ENCODE peak calls at places on chromosomes 7 and 10, in six cellular contexts. One of them, this sample, is unnamed.

GRCh38 chr7:100446040-100446439 is 9.7 kb upstream of the PPP1R35 start:
- DNase-seq in K562: no peak
- DNase-seq in HepG2: no peak
- DNase-seq in GM12878: no peak
- DNase-seq in A549: no peak
- DNase-seq in endothelial cell of umbilical vein: no peak
- DNase-seq in this sample: no peak

GRCh38 chr10:19889279-19889678 is 73.0 kb downstream of the PLXDC2 start:
- DNase-seq in A549: no peak
- DNase-seq in GM12878: no peak
- DNase-seq in endothelial cell of umbilical vein: no peak
- DNase-seq in K562: no peak
- DNase-seq in HepG2: no peak
- DNase-seq in this sample: no peak

GRCh38 chr7:101134399-101134980 is 7.6 kb downstream of the SERPINE1 start:
- DNase-seq in A549: no peak
- DNase-seq in K562: no peak
- DNase-seq in GM12878: no peak
- DNase-seq in HepG2: no peak
- DNase-seq in endothelial cell of umbilical vein: peak
- DNase-seq in this sample: peak

GRCh38 chr10:89861584-89862287 is 160.3 kb downstream of the KIF20B start:
- DNase-seq in HepG2: no peak
- DNase-seq in endothelial cell of umbilical vein: no peak
- DNase-seq in GM12878: no peak
- DNase-seq in K562: no peak
- DNase-seq in A549: no peak
- DNase-seq in this sample: no peak

GRCh38 chr10:131882590-131883451 is 18.0 kb upstream of the PPP2R2D start:
- DNase-seq in K562: no peak
- DNase-seq in endothelial cell of umbilical vein: no peak
- DNase-seq in HepG2: no peak
- DNase-seq in GM12878: no peak
- DNase-seq in A549: no peak
- DNase-seq in this sample: no peak

GRCh38 chr10:68697106-68697505 is 23.9 kb upstream of the CCAR1 start:
- DNase-seq in A549: no peak
- DNase-seq in HepG2: no peak
- DNase-seq in K562: no peak
- DNase-seq in GM12878: no peak
- DNase-seq in endothelial cell of umbilical vein: no peak
- DNase-seq in this sample: no peak

GRCh38 chr10:79490400-79491081 is 21.8 kb upstream of the EIF5AL1 start:
- DNase-seq in HepG2: no peak
- DNase-seq in K562: no peak
- DNase-seq in endothelial cell of umbilical vein: no peak
- DNase-seq in GM12878: no peak
- DNase-seq in A549: no peak
- DNase-seq in this sample: no peak

GRCh38 chr10:118958984-118959916 is 70.3 kb upstream of the NANOS1 start:
- DNase-seq in GM12878: no peak
- DNase-seq in endothelial cell of umbilical vein: no peak
- DNase-seq in A549: peak
- DNase-seq in HepG2: no peak
- DNase-seq in K562: peak
- DNase-seq in this sample: peak

GRCh38 chr10:74900297-74900696 is 73.9 kb downstream of the KAT6B start:
- DNase-seq in K562: no peak
- DNase-seq in HepG2: no peak
- DNase-seq in A549: no peak
- DNase-seq in endothelial cell of umbilical vein: no peak
- DNase-seq in GM12878: peak
- DNase-seq in this sample: no peak

GRCh38 chr10:93058139-93058538 is 2.5 kb upstream of the CYP26C1 start:
- DNase-seq in HepG2: no peak
- DNase-seq in A549: no peak
- DNase-seq in GM12878: no peak
- DNase-seq in endothelial cell of umbilical vein: no peak
- DNase-seq in K562: no peak
- DNase-seq in this sample: no peak

GRCh38 chr10:128314691-128315090 is 188.5 kb upstream of the MKI67 start:
- DNase-seq in A549: no peak
- DNase-seq in HepG2: no peak
- DNase-seq in K562: no peak
- DNase-seq in GM12878: no peak
- DNase-seq in endothelial cell of umbilical vein: no peak
- DNase-seq in this sample: no peak

GRCh38 chr10:49324711-49325110 is 25.7 kb downstream of the C10orf71 start:
- DNase-seq in GM12878: no peak
- DNase-seq in A549: no peak
- DNase-seq in K562: no peak
- DNase-seq in HepG2: no peak
- DNase-seq in endothelial cell of umbilical vein: no peak
- DNase-seq in this sample: no peak

GRCh38 chr10:17805921-17806577 is 3.1 kb upstream of the MRC1 start:
- DNase-seq in K562: no peak
- DNase-seq in HepG2: no peak
- DNase-seq in A549: no peak
- DNase-seq in endothelial cell of umbilical vein: no peak
- DNase-seq in GM12878: no peak
- DNase-seq in this sample: peak

GRCh38 chr10:79246209-79246581 is 101.1 kb upstream of the PPIF start:
- DNase-seq in K562: no peak
- DNase-seq in A549: no peak
- DNase-seq in endothelial cell of umbilical vein: peak
- DNase-seq in HepG2: no peak
- DNase-seq in GM12878: no peak
- DNase-seq in this sample: no peak

GRCh38 chr10:131728829-131729228 is 172.0 kb upstream of the PPP2R2D start:
- DNase-seq in A549: no peak
- DNase-seq in K562: no peak
- DNase-seq in HepG2: no peak
- DNase-seq in GM12878: no peak
- DNase-seq in endothelial cell of umbilical vein: no peak
- DNase-seq in this sample: no peak

GRCh38 chr7:142919656-142920055 is 13.9 kb downstream of the TRPV5 start:
- DNase-seq in endothelial cell of umbilical vein: no peak
- DNase-seq in A549: no peak
- DNase-seq in K562: no peak
- DNase-seq in HepG2: no peak
- DNase-seq in GM12878: no peak
- DNase-seq in this sample: no peak
- TF ChIP-seq MYC in endothelial cell of umbilical vein: no peak
- TF ChIP-seq MYC in A549: no peak
- TF ChIP-seq MYC in K562: no peak
- TF ChIP-seq MYC in HepG2: no peak
- TF ChIP-seq MYC in GM12878: no peak
- TF ChIP-seq MYC in this sample: no peak

GRCh38 chr7:141992688-141993087 is 3.0 kb upstream of the MGAM start:
- DNase-seq in GM12878: no peak
- DNase-seq in HepG2: no peak
- DNase-seq in endothelial cell of umbilical vein: no peak
- DNase-seq in A549: no peak
- DNase-seq in K562: no peak
- DNase-seq in this sample: no peak

GRCh38 chr7:141993354-141993753 is 2.3 kb upstream of the MGAM start:
- DNase-seq in K562: no peak
- DNase-seq in HepG2: no peak
- DNase-seq in GM12878: no peak
- DNase-seq in endothelial cell of umbilical vein: no peak
- DNase-seq in A549: no peak
- DNase-seq in this sample: no peak

GRCh38 chr7:141992154-141992553 is 3.5 kb upstream of the MGAM start:
- DNase-seq in HepG2: no peak
- DNase-seq in endothelial cell of umbilical vein: no peak
- DNase-seq in A549: no peak
- DNase-seq in K562: no peak
- DNase-seq in GM12878: no peak
- DNase-seq in this sample: peak

GRCh38 chr7:141989996-141990395 is 5.7 kb upstream of the MGAM start:
- DNase-seq in HepG2: no peak
- DNase-seq in K562: no peak
- DNase-seq in A549: no peak
- DNase-seq in endothelial cell of umbilical vein: no peak
- DNase-seq in GM12878: no peak
- DNase-seq in this sample: peak

GRCh38 chr7:141991144-141991543 is 4.5 kb upstream of the MGAM start:
- DNase-seq in endothelial cell of umbilical vein: no peak
- DNase-seq in GM12878: no peak
- DNase-seq in HepG2: no peak
- DNase-seq in K562: no peak
- DNase-seq in A549: no peak
- DNase-seq in this sample: peak
- TF ChIP-seq MYC in endothelial cell of umbilical vein: no peak
- TF ChIP-seq MYC in GM12878: no peak
- TF ChIP-seq MYC in HepG2: no peak
- TF ChIP-seq MYC in K562: no peak
- TF ChIP-seq MYC in A549: no peak
- TF ChIP-seq MYC in this sample: no peak

DNA sequence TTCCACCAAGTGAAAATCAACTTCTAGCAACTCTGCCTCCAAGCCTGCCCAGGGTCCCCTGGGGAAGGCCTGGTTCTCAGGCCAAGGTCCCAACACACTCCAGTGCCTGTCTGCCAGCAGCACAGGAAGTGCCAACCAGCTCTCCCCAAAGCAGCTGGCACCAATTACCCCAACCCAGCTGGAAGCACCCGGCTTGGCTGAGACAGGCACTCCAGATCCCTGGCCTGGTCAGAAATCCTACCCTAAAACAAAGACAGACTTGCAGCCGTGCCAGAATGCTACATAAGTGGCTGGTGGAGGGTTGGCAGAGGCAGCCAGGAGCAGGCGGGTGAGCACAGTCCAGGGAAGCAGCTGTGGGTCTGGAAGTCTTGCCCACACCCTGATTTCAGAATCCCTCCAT is 200.2 kb downstream of the LSM5 start:
- DNase-seq in endothelial cell of umbilical vein: no peak
- DNase-seq in A549: no peak
- DNase-seq in HepG2: no peak
- DNase-seq in K562: no peak
- DNase-seq in GM12878: no peak
- DNase-seq in this sample: no peak
- TF ChIP-seq MYC in endothelial cell of umbilical vein: no peak
- TF ChIP-seq MYC in A549: no peak
- TF ChIP-seq MYC in HepG2: no peak
- TF ChIP-seq MYC in K562: no peak
- TF ChIP-seq MYC in GM12878: no peak
- TF ChIP-seq MYC in this sample: no peak

GRCh38 chr7:129014501-129015101 is 40.3 kb downstream of the TNPO3 start:
- DNase-seq in HepG2: no peak
- DNase-seq in K562: no peak
- DNase-seq in endothelial cell of umbilical vein: no peak
- DNase-seq in GM12878: no peak
- DNase-seq in A549: no peak
- DNase-seq in this sample: peak
- TF ChIP-seq MYC in HepG2: no peak
- TF ChIP-seq MYC in K562: no peak
- TF ChIP-seq MYC in endothelial cell of umbilical vein: no peak
- TF ChIP-seq MYC in GM12878: no peak
- TF ChIP-seq MYC in A549: no peak
- TF ChIP-seq MYC in this sample: no peak

GRCh38 chr10:5598085-5598690 is 68.2 kb downstream of the ASB13 start:
- DNase-seq in HepG2: no peak
- DNase-seq in GM12878: no peak
- DNase-seq in endothelial cell of umbilical vein: no peak
- DNase-seq in A549: no peak
- DNase-seq in K562: no peak
- DNase-seq in this sample: no peak

GRCh38 chr10:5596611-5597341 is 69.6 kb downstream of the ASB13 start:
- DNase-seq in HepG2: no peak
- DNase-seq in endothelial cell of umbilical vein: no peak
- DNase-seq in GM12878: no peak
- DNase-seq in K562: no peak
- DNase-seq in A549: no peak
- DNase-seq in this sample: no peak

GRCh38 chr10:5594271-5595036 is 69.7 kb downstream of the CALML3 start:
- DNase-seq in GM12878: no peak
- DNase-seq in A549: no peak
- DNase-seq in K562: no peak
- DNase-seq in endothelial cell of umbilical vein: peak
- DNase-seq in HepG2: no peak
- DNase-seq in this sample: no peak

GRCh38 chr10:5595095-5595494 is 70.3 kb downstream of the CALML3 start:
- DNase-seq in GM12878: no peak
- DNase-seq in endothelial cell of umbilical vein: no peak
- DNase-seq in HepG2: no peak
- DNase-seq in A549: no peak
- DNase-seq in K562: no peak
- DNase-seq in this sample: no peak

GRCh38 chr10:5595591-5596590 is 70.5 kb downstream of the ASB13 start:
- DNase-seq in K562: no peak
- DNase-seq in endothelial cell of umbilical vein: peak
- DNase-seq in GM12878: no peak
- DNase-seq in A549: peak
- DNase-seq in HepG2: no peak
- DNase-seq in this sample: peak
- TF ChIP-seq MYC in K562: no peak
- TF ChIP-seq MYC in endothelial cell of umbilical vein: no peak
- TF ChIP-seq MYC in GM12878: no peak
- TF ChIP-seq MYC in A549: no peak
- TF ChIP-seq MYC in HepG2: no peak
- TF ChIP-seq MYC in this sample: no peak

GRCh38 chr7:50214141-50214670 is 90.3 kb upstream of the IKZF1 start:
- DNase-seq in endothelial cell of umbilical vein: no peak
- DNase-seq in GM12878: no peak
- DNase-seq in HepG2: no peak
- DNase-seq in K562: no peak
- DNase-seq in A549: no peak
- DNase-seq in this sample: peak
- TF ChIP-seq MYC in endothelial cell of umbilical vein: no peak
- TF ChIP-seq MYC in GM12878: no peak
- TF ChIP-seq MYC in HepG2: no peak
- TF ChIP-seq MYC in K562: no peak
- TF ChIP-seq MYC in A549: no peak
- TF ChIP-seq MYC in this sample: no peak

DNA sequence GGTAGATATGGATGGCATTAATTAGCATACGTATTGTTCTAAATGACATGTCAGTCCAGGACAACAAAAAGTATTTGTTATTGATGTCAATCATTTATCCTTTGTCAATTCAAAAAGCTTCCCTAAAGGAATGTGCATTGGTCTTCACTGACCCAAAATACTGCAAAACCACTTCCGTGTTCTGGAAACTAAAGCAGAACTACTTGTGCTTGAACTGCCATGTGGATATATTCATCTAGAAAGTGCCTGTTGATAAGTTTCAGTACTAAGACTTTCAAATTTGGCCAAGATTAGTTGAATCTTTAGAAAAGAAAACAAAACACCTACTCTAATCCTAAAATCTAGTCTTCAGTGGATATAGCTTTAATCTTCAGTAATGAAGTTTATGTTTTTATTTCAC is 242.1 kb upstream of the PPP1R3A start:
- DNase-seq in A549: no peak
- DNase-seq in endothelial cell of umbilical vein: no peak
- DNase-seq in HepG2: no peak
- DNase-seq in K562: no peak
- DNase-seq in GM12878: no peak
- DNase-seq in this sample: no peak
- TF ChIP-seq MYC in A549: no peak
- TF ChIP-seq MYC in endothelial cell of umbilical vein: no peak
- TF ChIP-seq MYC in HepG2: no peak
- TF ChIP-seq MYC in K562: no peak
- TF ChIP-seq MYC in GM12878: no peak
- TF ChIP-seq MYC in this sample: no peak